ENCODE peak calls at places on chromosomes 7 and 10, in ten cellular contexts. One of them, this sample, is unnamed.

GRCh38 chr7:118328505-118329211 is 104.2 kb downstream of the ANKRD7 start:
- DNase-seq in adrenal gland: no peak
- DNase-seq in Peyer's patch: no peak
- DNase-seq in type B pancreatic cell: no peak
- DNase-seq in AG04450: no peak
- DNase-seq in AG04449: no peak
- DNase-seq in AG10803: no peak
- DNase-seq in choroid plexus epithelial cell: no peak
- DNase-seq in epithelial cell of esophagus: no peak
- DNase-seq in heart right ventricle: no peak
- DNase-seq in this sample: no peak

GRCh38 chr7:127802845-127803244 is 150.9 kb downstream of the SND1 start:
- DNase-seq in choroid plexus epithelial cell: no peak
- DNase-seq in type B pancreatic cell: no peak
- DNase-seq in Peyer's patch: no peak
- DNase-seq in AG04449: no peak
- DNase-seq in heart right ventricle: no peak
- DNase-seq in adrenal gland: no peak
- DNase-seq in AG04450: no peak
- DNase-seq in epithelial cell of esophagus: no peak
- DNase-seq in AG10803: no peak
- DNase-seq in this sample: no peak

GRCh38 chr7:105699568-105700236 is 118.4 kb upstream of the EFCAB10 start:
- DNase-seq in Peyer's patch: no peak
- DNase-seq in adrenal gland: no peak
- DNase-seq in heart right ventricle: no peak
- DNase-seq in choroid plexus epithelial cell: no peak
- DNase-seq in AG04450: no peak
- DNase-seq in epithelial cell of esophagus: no peak
- DNase-seq in type B pancreatic cell: no peak
- DNase-seq in AG10803: no peak
- DNase-seq in AG04449: no peak
- DNase-seq in this sample: no peak

GRCh38 chr7:40221836-40222235 is 87.0 kb downstream of the SUGCT start:
- DNase-seq in heart right ventricle: no peak
- DNase-seq in AG04450: peak
- DNase-seq in type B pancreatic cell: no peak
- DNase-seq in AG04449: peak
- DNase-seq in Peyer's patch: no peak
- DNase-seq in epithelial cell of esophagus: peak
- DNase-seq in choroid plexus epithelial cell: peak
- DNase-seq in adrenal gland: no peak
- DNase-seq in AG10803: peak
- DNase-seq in this sample: no peak

GRCh38 chr7:137007001-137007725 is 138.7 kb downstream of the CHRM2 start:
- DNase-seq in choroid plexus epithelial cell: peak
- DNase-seq in AG04450: no peak
- DNase-seq in adrenal gland: no peak
- DNase-seq in AG10803: peak
- DNase-seq in epithelial cell of esophagus: no peak
- DNase-seq in AG04449: no peak
- DNase-seq in heart right ventricle: no peak
- DNase-seq in type B pancreatic cell: no peak
- DNase-seq in Peyer's patch: no peak
- DNase-seq in this sample: no peak

GRCh38 chr7:14332155-14332554 is 342.7 kb upstream of the ETV1 start:
- DNase-seq in type B pancreatic cell: no peak
- DNase-seq in AG04450: no peak
- DNase-seq in AG10803: peak
- DNase-seq in adrenal gland: no peak
- DNase-seq in AG04449: no peak
- DNase-seq in choroid plexus epithelial cell: peak
- DNase-seq in heart right ventricle: peak
- DNase-seq in epithelial cell of esophagus: peak
- DNase-seq in Peyer's patch: no peak
- DNase-seq in this sample: no peak

GRCh38 chr10:15046626-15047025 is 2.9 kb downstream of the OLAH start:
- DNase-seq in adrenal gland: peak
- DNase-seq in type B pancreatic cell: no peak
- DNase-seq in AG04450: no peak
- DNase-seq in AG04449: peak
- DNase-seq in Peyer's patch: no peak
- DNase-seq in AG10803: peak
- DNase-seq in choroid plexus epithelial cell: peak
- DNase-seq in epithelial cell of esophagus: no peak
- DNase-seq in heart right ventricle: no peak
- DNase-seq in this sample: no peak

GRCh38 chr10:97880109-97880508 is 30.5 kb downstream of the GOLGA7B start:
- DNase-seq in type B pancreatic cell: no peak
- DNase-seq in AG04449: no peak
- DNase-seq in adrenal gland: no peak
- DNase-seq in choroid plexus epithelial cell: no peak
- DNase-seq in AG04450: no peak
- DNase-seq in Peyer's patch: no peak
- DNase-seq in heart right ventricle: no peak
- DNase-seq in AG10803: no peak
- DNase-seq in epithelial cell of esophagus: no peak
- DNase-seq in this sample: no peak

GRCh38 chr10:132162590-132163277 is 24.0 kb upstream of the DPYSL4 start:
- DNase-seq in adrenal gland: no peak
- DNase-seq in AG04450: no peak
- DNase-seq in AG10803: no peak
- DNase-seq in type B pancreatic cell: no peak
- DNase-seq in AG04449: no peak
- DNase-seq in Peyer's patch: no peak
- DNase-seq in choroid plexus epithelial cell: no peak
- DNase-seq in epithelial cell of esophagus: no peak
- DNase-seq in heart right ventricle: peak
- DNase-seq in this sample: no peak

GRCh38 chr7:129338450-129338849 is 95.8 kb upstream of the STRIP2 start:
- DNase-seq in type B pancreatic cell: no peak
- DNase-seq in choroid plexus epithelial cell: no peak
- DNase-seq in adrenal gland: no peak
- DNase-seq in AG10803: no peak
- DNase-seq in AG04450: no peak
- DNase-seq in AG04449: no peak
- DNase-seq in epithelial cell of esophagus: no peak
- DNase-seq in Peyer's patch: no peak
- DNase-seq in heart right ventricle: no peak
- DNase-seq in this sample: no peak

GRCh38 chr7:129332354-129333056 is 101.7 kb upstream of the STRIP2 start:
- DNase-seq in heart right ventricle: no peak
- DNase-seq in choroid plexus epithelial cell: peak
- DNase-seq in Peyer's patch: no peak
- DNase-seq in type B pancreatic cell: no peak
- DNase-seq in AG10803: peak
- DNase-seq in adrenal gland: no peak
- DNase-seq in AG04450: peak
- DNase-seq in AG04449: no peak
- DNase-seq in epithelial cell of esophagus: peak
- DNase-seq in this sample: no peak

DNA sequence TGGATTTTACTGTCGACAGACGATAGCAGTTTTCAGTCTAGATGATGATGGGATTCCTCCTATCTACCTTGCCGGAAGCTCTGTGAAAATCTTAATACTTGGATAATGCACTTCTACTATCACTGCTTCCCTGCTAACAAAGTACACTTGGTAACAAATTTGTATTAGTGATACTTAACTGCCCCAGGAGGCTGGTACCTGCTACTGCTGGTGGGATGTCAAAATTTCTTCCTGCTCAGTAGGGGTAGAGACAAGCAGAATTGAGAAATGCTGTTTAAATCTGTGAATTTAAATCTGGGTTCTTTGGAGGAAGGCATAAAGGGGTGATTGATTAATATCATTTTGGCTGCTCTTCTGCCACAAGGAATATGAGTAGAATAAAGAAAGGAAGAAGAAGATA is 99.8 kb upstream of the STRIP2 start:
- DNase-seq in choroid plexus epithelial cell: no peak
- DNase-seq in Peyer's patch: no peak
- DNase-seq in adrenal gland: no peak
- DNase-seq in epithelial cell of esophagus: no peak
- DNase-seq in AG10803: no peak
- DNase-seq in type B pancreatic cell: no peak
- DNase-seq in AG04449: no peak
- DNase-seq in heart right ventricle: no peak
- DNase-seq in AG04450: no peak
- DNase-seq in this sample: no peak
- TF ChIP-seq CTCF in choroid plexus epithelial cell: no peak
- TF ChIP-seq CTCF in Peyer's patch: no peak
- TF ChIP-seq CTCF in adrenal gland: no peak
- TF ChIP-seq CTCF in epithelial cell of esophagus: peak
- TF ChIP-seq CTCF in AG10803: no peak
- TF ChIP-seq CTCF in type B pancreatic cell: peak
- TF ChIP-seq CTCF in AG04449: no peak
- TF ChIP-seq CTCF in heart right ventricle: no peak
- TF ChIP-seq CTCF in AG04450: peak
- TF ChIP-seq CTCF in this sample: no peak

GRCh38 chr7:80937336-80937735 is 18.5 kb upstream of the SEMA3C start:
- DNase-seq in Peyer's patch: no peak
- DNase-seq in choroid plexus epithelial cell: no peak
- DNase-seq in AG04449: no peak
- DNase-seq in epithelial cell of esophagus: no peak
- DNase-seq in heart right ventricle: no peak
- DNase-seq in type B pancreatic cell: no peak
- DNase-seq in AG04450: no peak
- DNase-seq in adrenal gland: no peak
- DNase-seq in AG10803: no peak
- DNase-seq in this sample: no peak

GRCh38 chr7:80940539-80941205 is 21.8 kb upstream of the SEMA3C start:
- DNase-seq in type B pancreatic cell: no peak
- DNase-seq in Peyer's patch: no peak
- DNase-seq in AG04450: no peak
- DNase-seq in AG10803: no peak
- DNase-seq in adrenal gland: no peak
- DNase-seq in epithelial cell of esophagus: peak
- DNase-seq in heart right ventricle: no peak
- DNase-seq in choroid plexus epithelial cell: peak
- DNase-seq in AG04449: no peak
- DNase-seq in this sample: no peak

GRCh38 chr7:80942261-80943041 is 23.6 kb upstream of the SEMA3C start:
- DNase-seq in AG10803: peak
- DNase-seq in Peyer's patch: no peak
- DNase-seq in type B pancreatic cell: no peak
- DNase-seq in adrenal gland: peak
- DNase-seq in heart right ventricle: peak
- DNase-seq in choroid plexus epithelial cell: peak
- DNase-seq in epithelial cell of esophagus: peak
- DNase-seq in AG04449: peak
- DNase-seq in AG04450: peak
- DNase-seq in this sample: no peak

GRCh38 chr7:80943342-80943741 is 24.5 kb upstream of the SEMA3C start:
- DNase-seq in AG04449: no peak
- DNase-seq in Peyer's patch: no peak
- DNase-seq in AG04450: no peak
- DNase-seq in adrenal gland: no peak
- DNase-seq in heart right ventricle: no peak
- DNase-seq in choroid plexus epithelial cell: no peak
- DNase-seq in AG10803: no peak
- DNase-seq in type B pancreatic cell: no peak
- DNase-seq in epithelial cell of esophagus: peak
- DNase-seq in this sample: no peak

DNA sequence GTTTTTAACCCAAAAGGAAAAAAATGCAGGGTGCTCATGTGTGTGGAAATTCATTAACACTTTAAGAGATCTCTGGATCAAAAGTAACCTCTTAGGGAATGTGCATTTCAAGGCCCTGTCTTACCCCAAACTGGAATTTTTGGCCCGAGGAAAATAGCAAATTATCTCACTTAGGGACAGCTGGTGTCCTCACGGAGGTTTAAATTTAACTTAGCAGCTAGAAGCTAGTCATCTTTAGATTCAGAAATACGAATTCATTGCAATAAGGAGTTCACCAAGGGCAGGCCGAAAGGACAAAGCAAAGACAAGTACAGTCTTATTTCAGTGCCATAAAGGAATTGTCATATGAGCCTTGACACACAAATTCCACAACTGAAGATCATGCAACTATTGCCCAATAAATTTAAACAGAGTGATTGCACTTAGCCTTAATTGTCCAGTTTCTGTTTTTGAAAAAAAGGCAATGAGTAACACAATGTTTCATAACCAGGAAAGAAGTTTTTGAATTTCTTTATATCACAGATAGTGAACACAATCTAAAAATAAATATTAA is 22.4 kb upstream of the SEMA3C start:
- DNase-seq in AG04450: no peak
- DNase-seq in adrenal gland: no peak
- DNase-seq in epithelial cell of esophagus: peak
- DNase-seq in heart right ventricle: no peak
- DNase-seq in Peyer's patch: no peak
- DNase-seq in choroid plexus epithelial cell: peak
- DNase-seq in type B pancreatic cell: no peak
- DNase-seq in AG04449: peak
- DNase-seq in AG10803: peak
- DNase-seq in this sample: no peak
- TF ChIP-seq CTCF in AG04450: no peak
- TF ChIP-seq CTCF in adrenal gland: no peak
- TF ChIP-seq CTCF in epithelial cell of esophagus: no peak
- TF ChIP-seq CTCF in heart right ventricle: no peak
- TF ChIP-seq CTCF in Peyer's patch: no peak
- TF ChIP-seq CTCF in choroid plexus epithelial cell: no peak
- TF ChIP-seq CTCF in type B pancreatic cell: no peak
- TF ChIP-seq CTCF in AG04449: no peak
- TF ChIP-seq CTCF in AG10803: no peak
- TF ChIP-seq CTCF in this sample: no peak

DNA sequence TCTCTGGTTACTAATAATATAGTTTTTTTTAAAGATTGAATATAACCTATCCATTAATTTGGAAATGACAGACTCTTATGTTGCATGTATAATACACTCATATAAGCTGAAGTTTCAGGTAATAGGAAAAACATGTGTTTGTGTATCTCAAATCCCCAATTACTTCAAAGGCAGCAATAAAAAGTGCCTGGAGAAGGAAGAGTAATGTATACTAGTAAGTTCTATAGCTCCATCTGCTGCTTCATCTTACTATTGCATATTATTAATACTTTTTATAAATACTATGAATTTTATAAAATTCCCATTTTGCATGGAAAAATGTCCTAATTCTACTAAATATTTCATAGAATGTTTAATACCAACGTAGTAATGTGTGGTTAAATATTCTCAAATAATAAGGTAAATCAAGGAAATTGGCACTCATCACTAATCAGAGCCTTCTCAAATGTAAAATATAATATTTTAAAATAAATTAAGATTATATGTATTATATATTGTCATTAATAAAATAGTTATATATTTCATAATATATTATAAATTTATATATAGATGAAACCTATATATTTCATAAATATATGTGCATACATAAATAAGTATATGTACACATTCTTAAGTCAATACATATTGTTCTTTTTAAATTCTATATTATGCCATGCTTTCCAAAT is 311.9 kb downstream of the HGF start:
- DNase-seq in AG10803: peak
- DNase-seq in type B pancreatic cell: no peak
- DNase-seq in epithelial cell of esophagus: peak
- DNase-seq in adrenal gland: no peak
- DNase-seq in AG04450: no peak
- DNase-seq in AG04449: no peak
- DNase-seq in heart right ventricle: no peak
- DNase-seq in Peyer's patch: no peak
- DNase-seq in choroid plexus epithelial cell: peak
- DNase-seq in this sample: no peak
- TF ChIP-seq CTCF in AG10803: peak
- TF ChIP-seq CTCF in type B pancreatic cell: peak
- TF ChIP-seq CTCF in epithelial cell of esophagus: peak
- TF ChIP-seq CTCF in adrenal gland: no peak
- TF ChIP-seq CTCF in AG04450: peak
- TF ChIP-seq CTCF in AG04449: peak
- TF ChIP-seq CTCF in heart right ventricle: peak
- TF ChIP-seq CTCF in Peyer's patch: peak
- TF ChIP-seq CTCF in choroid plexus epithelial cell: peak
- TF ChIP-seq CTCF in this sample: peak

GRCh38 chr7:155000795-155001194 is 2.1 kb downstream of the PAXIP1 start:
- DNase-seq in heart right ventricle: no peak
- DNase-seq in Peyer's patch: peak
- DNase-seq in epithelial cell of esophagus: peak
- DNase-seq in AG10803: no peak
- DNase-seq in type B pancreatic cell: no peak
- DNase-seq in adrenal gland: no peak
- DNase-seq in AG04449: no peak
- DNase-seq in choroid plexus epithelial cell: no peak
- DNase-seq in AG04450: no peak
- DNase-seq in this sample: no peak
- TF ChIP-seq CTCF in heart right ventricle: no peak
- TF ChIP-seq CTCF in Peyer's patch: peak
- TF ChIP-seq CTCF in epithelial cell of esophagus: peak
- TF ChIP-seq CTCF in AG10803: no peak
- TF ChIP-seq CTCF in type B pancreatic cell: no peak
- TF ChIP-seq CTCF in adrenal gland: no peak
- TF ChIP-seq CTCF in AG04449: no peak
- TF ChIP-seq CTCF in choroid plexus epithelial cell: no peak
- TF ChIP-seq CTCF in AG04450: no peak
- TF ChIP-seq CTCF in this sample: no peak